ENCODE peak calls at places on chromosomes 3 and 15, in five cellular contexts. X is neural progenitor cell, V is A549, K is fibroblast of lung, W is HCT116. P is an unnamed sample.

GRCh38 chr3:155853214-155854146 is 747 bp downstream of the SLC33A1 start:
- DNase-seq in V (peak; percentile 52), W (no peak), K (peak; percentile 23), X (peak; percentile 74), P (peak; percentile 43)

GRCh38 chr15:41926184-41927056 is 32.6 kb upstream of the SPTBN5 start:
- DNase-seq in K (peak; percentile 37), V (no peak), W (no peak), X (no peak), P (peak; percentile 31)

GRCh38 chr3:16801223-16801622 is 83.5 kb upstream of the PLCL2 start:
- DNase-seq in K (no peak), W (no peak), V (no peak), X (no peak), P (peak; percentile 76)

GRCh38 chr3:4977889-4978258 is 1.4 kb upstream of the BHLHE40 start:
- DNase-seq in K (no peak), V (no peak), X (no peak), W (no peak), P (no peak)

GRCh38 chr3:181075098-181075497 is 85.6 kb upstream of the DNAJC19 start:
- DNase-seq in X (peak; percentile 58), W (no peak), K (no peak), V (no peak), P (no peak)

GRCh38 chr3:13874891-13875290 is 5.0 kb downstream of the WNT7A start:
- DNase-seq in X (no peak), K (no peak), W (no peak), V (no peak), P (no peak)

GRCh38 chr3:152688313-152688712 is 146.6 kb upstream of the P2RY1 start:
- DNase-seq in X (peak; percentile 8), K (no peak), W (no peak), V (no peak), P (no peak)

GRCh38 chr3:14392231-14392630 is 10.2 kb upstream of the SLC6A6 start:
- DNase-seq in K (no peak), W (no peak), V (no peak), X (no peak), P (no peak)

GRCh38 chr3:72258786-72259185 is 473.8 kb upstream of the PROK2 start:
- DNase-seq in K (no peak), W (no peak), V (no peak), X (no peak), P (no peak)

GRCh38 chr3:73502609-73503560 is 121.9 kb downstream of the PDZRN3 start:
- DNase-seq in K (peak; percentile 93), W (peak; percentile 56), V (peak; percentile 40), X (peak; percentile 81), P (peak; percentile 68)
- H3K4me2 ChIP-seq in K (no peak overlapping the region), W (no peak overlapping the region), V (no peak overlapping the region), X (no peak overlapping the region), P (no peak overlapping the region)

DNA sequence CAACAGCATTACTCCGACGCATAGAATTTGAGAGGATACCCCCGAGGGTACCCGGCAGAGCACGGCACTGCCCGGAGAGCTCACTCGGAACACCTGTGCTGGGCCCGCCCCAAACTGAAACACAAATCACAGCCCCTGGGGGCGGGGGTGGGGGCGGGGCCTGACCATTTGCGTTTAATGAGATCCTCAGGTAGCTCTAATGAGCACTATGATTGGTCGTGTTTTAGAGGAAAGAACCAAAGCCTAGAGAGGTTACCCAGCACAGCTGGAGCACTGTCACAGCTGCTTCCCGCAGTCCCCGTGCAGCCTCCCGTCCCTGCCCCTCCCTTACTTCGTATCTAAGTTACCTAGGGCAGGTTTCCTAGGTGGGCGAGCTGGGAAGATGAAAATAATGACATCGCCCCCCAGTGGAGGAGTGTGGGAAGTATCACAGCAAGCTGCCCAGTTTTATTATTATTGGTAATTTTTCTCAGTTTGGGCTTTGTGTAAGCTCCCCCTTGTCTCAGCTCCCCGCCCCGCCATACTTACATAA is 187.1 kb downstream of the PDE8A start:
- DNase-seq in W (peak; percentile 18), X (peak; percentile 62), K (peak; percentile 21), V (peak; percentile 73), P (peak; percentile 47)
- TF ChIP-seq CTCF in W (peak; percentile 61), X (peak; percentile 72), K (peak; percentile 38), V (peak; percentile 84), P (peak; percentile 79)

GRCh38 chr3:179100652-179101051 is 29.0 kb upstream of the ZMAT3 start:
- DNase-seq in K (peak; percentile 22), X (no peak), V (no peak), W (no peak), P (no peak)

GRCh38 chr3:179093807-179094206 is 22.2 kb upstream of the ZMAT3 start:
- DNase-seq in X (no peak), V (no peak), K (no peak), W (no peak), P (no peak)

DNA sequence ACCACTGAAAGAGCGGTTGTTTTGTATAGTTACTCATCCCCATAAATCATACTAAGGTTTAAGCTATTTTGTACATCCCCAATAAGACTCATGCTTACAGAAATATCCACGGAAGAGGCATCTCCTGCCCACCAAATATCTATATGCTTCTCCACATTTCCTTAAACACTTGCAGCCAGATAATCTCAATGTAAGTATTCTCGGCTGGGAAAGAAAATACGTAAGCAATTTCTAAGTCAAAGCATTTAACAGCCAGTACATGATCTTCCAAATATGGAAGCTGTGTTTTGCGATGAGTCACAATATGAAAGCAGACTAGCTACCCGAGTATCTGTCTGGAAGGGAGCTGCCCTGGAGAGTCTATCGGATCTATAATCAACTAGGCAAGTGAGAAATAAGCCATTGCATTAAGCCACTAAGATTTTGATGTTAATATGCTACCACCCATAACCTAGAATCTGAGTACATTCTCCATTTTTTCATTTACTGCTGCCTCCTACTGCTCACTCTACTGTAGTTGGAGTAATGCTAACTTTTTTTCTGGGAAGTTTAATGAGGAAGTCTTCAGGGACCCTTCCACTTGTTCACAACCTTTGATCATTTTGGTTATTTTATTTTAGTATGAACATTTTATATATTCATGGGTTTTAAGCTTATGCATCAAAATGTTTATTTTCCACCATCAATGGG is 26.9 kb upstream of the ZMAT3 start:
- DNase-seq in K (peak; percentile 73), X (no peak), W (no peak), V (no peak), P (no peak)
- H3K27ac ChIP-seq in K (no peak overlapping the region), X (no peak overlapping the region), W (no peak overlapping the region), V (no peak overlapping the region), P (no peak overlapping the region)

GRCh38 chr3:74605437-74605836 is 9.0 kb downstream of the CNTN3 start:
- DNase-seq in K (no peak), W (no peak), V (no peak), X (no peak), P (no peak)
- H3K4me2 ChIP-seq in K (no peak overlapping the region), W (no peak overlapping the region), V (no peak overlapping the region), X (no peak overlapping the region), P (no peak overlapping the region)

GRCh38 chr3:62497156-62497555 is 123.8 kb upstream of the FEZF2 start:
- DNase-seq in V (no peak), W (no peak), K (no peak), X (no peak), P (no peak)

GRCh38 chr3:62496509-62496908 is 123.2 kb upstream of the FEZF2 start:
- DNase-seq in X (no peak), W (no peak), V (no peak), K (no peak), P (no peak)

GRCh38 chr3:62493116-62493801 is 119.9 kb upstream of the FEZF2 start:
- DNase-seq in W (no peak), X (peak; percentile 8), V (no peak), K (peak; percentile 3), P (peak; percentile 62)
- TF ChIP-seq CTCF in W (peak; percentile 63), X (peak; percentile 66), V (no peak), K (no peak), P (peak; percentile 84)

DNA sequence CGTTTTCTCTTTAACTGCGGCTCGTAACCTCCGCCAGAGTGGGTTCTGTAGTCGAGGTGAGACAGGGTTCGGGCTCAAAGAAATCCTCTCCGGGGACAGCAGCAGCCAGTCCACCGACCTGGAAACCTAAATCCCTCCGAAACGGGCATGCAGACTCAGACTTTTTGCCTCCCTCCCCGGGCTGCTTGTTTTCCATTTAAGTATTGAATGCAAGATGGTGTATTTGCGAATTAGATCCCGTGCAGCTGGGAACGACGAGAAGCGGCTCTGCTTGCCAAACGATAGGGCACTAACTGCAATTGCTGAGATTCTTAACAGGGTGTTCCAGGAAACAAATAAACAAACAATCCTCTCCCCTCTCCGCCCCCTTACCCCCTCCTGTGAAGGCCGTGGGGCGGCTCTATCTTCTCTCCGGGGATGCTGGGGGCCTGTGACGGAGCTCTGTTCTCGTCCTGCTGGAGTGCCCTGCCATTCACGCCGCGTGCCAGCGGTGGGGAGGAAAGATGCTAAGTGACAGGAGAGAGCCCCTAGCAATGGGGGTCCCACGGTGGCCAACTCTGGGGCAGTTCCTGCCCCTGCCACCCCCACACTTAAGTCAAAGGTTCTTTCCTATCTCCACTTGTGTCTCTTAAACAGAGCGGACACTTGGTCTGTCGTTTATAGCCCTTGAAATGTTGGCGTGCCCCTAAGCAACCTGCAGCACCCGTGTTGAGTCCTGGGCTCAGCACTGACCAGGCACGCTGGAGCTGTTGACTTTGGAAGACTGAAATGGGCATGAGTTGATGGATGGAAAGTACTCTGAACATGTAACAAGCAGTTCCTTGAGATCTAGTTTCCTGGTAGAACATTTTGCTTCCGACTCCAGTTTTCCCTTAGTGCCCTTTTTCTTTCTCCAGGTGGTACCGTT is 1.3 kb upstream of the ETV5 start:
- DNase-seq in X (peak; percentile 67), K (peak; percentile 57), W (no peak), V (peak; percentile 10), P (no peak)
- H3K27ac ChIP-seq in X (no peak overlapping the region), K (peak overlapping the region; percentile 91), W (peak overlapping the region; percentile 59), V (peak overlapping the region; percentile 91), P (no peak overlapping the region)

GRCh38 chr15:39393575-39394335 is 187.1 kb upstream of the THBS1 start:
- DNase-seq in W (no peak), X (no peak), V (no peak), K (no peak), P (no peak)

GRCh38 chr15:39391230-39391629 is 189.6 kb upstream of the THBS1 start:
- DNase-seq in W (no peak), V (no peak), X (no peak), K (no peak), P (no peak)

GRCh38 chr15:39392469-39393047 is 188.3 kb upstream of the THBS1 start:
- DNase-seq in K (no peak), W (no peak), V (no peak), X (no peak), P (no peak)

GRCh38 chr15:39388118-39388517 is 192.8 kb upstream of the THBS1 start:
- DNase-seq in W (no peak), X (no peak), K (no peak), V (no peak), P (no peak)
- H3K4me2 ChIP-seq in W (no peak overlapping the region), X (no peak overlapping the region), K (no peak overlapping the region), V (no peak overlapping the region), P (no peak overlapping the region)

GRCh38 chr15:74208901-74209559 is 6.4 kb upstream of the STRA6 start:
- DNase-seq in V (no peak), W (no peak), X (peak; percentile 55), K (no peak), P (no peak)

GRCh38 chr15:74209997-74210573 is 7.5 kb upstream of the STRA6 start:
- DNase-seq in W (no peak), X (no peak), K (peak; percentile 71), V (no peak), P (no peak)

GRCh38 chr15:74208496-74208895 is 5.9 kb upstream of the STRA6 start:
- DNase-seq in X (no peak), K (no peak), W (no peak), V (no peak), P (no peak)

GRCh38 chr15:74210729-74211128 is 8.1 kb upstream of the STRA6 start:
- DNase-seq in K (no peak), X (no peak), V (no peak), W (no peak), P (no peak)

GRCh38 chr15:74209560-74209958 is 7.0 kb upstream of the STRA6 start:
- DNase-seq in W (no peak), V (no peak), X (no peak), K (no peak), P (no peak)
- TF ChIP-seq CTCF in W (no peak), V (no peak), X (no peak), K (no peak), P (no peak)

P was measured in OCI-LY7.